ENCODE peak calls at places on chromosome 1, in ten cellular contexts. One of them, this sample, is unnamed.

GRCh38 chr1:175209493-175209921 is 16.9 kb upstream of the KIAA0040 start:
- DNase-seq in T-cell: no peak
- DNase-seq in body of pancreas: no peak
- DNase-seq in nucleus accumbens: no peak
- DNase-seq in progenitor cell of endocrine pancreas: no peak
- DNase-seq in OCI-M1: peak; percentile 76
- DNase-seq in fibroblast of pulmonary artery: no peak
- DNase-seq in AG09319: no peak
- DNase-seq in AG04449: no peak
- DNase-seq in left lung: no peak
- DNase-seq in this sample: no peak

GRCh38 chr1:179017383-179018326 is 8.0 kb upstream of the FAM20B start:
- DNase-seq in T-cell: no peak
- DNase-seq in body of pancreas: no peak
- DNase-seq in nucleus accumbens: no peak
- DNase-seq in progenitor cell of endocrine pancreas: no peak
- DNase-seq in OCI-M1: no peak
- DNase-seq in fibroblast of pulmonary artery: no peak
- DNase-seq in AG09319: no peak
- DNase-seq in AG04449: no peak
- DNase-seq in left lung: no peak
- DNase-seq in this sample: no peak

GRCh38 chr1:163056832-163057231 is 12.3 kb upstream of the RGS4 start:
- DNase-seq in T-cell: no peak
- DNase-seq in body of pancreas: no peak
- DNase-seq in nucleus accumbens: no peak
- DNase-seq in progenitor cell of endocrine pancreas: no peak
- DNase-seq in OCI-M1: no peak
- DNase-seq in fibroblast of pulmonary artery: peak; percentile 69
- DNase-seq in AG09319: no peak
- DNase-seq in AG04449: no peak
- DNase-seq in left lung: no peak
- DNase-seq in this sample: no peak

GRCh38 chr1:203427451-203427850 is 48.2 kb upstream of the PRELP start:
- DNase-seq in T-cell: no peak
- DNase-seq in body of pancreas: no peak
- DNase-seq in nucleus accumbens: no peak
- DNase-seq in progenitor cell of endocrine pancreas: no peak
- DNase-seq in OCI-M1: no peak
- DNase-seq in fibroblast of pulmonary artery: no peak
- DNase-seq in AG09319: no peak
- DNase-seq in AG04449: no peak
- DNase-seq in left lung: no peak
- DNase-seq in this sample: no peak

GRCh38 chr1:226609836-226610455 is 61.4 kb downstream of the STUM start:
- DNase-seq in T-cell: no peak
- DNase-seq in body of pancreas: no peak
- DNase-seq in nucleus accumbens: no peak
- DNase-seq in progenitor cell of endocrine pancreas: no peak
- DNase-seq in OCI-M1: no peak
- DNase-seq in fibroblast of pulmonary artery: peak; percentile 34
- DNase-seq in AG09319: peak; percentile 27
- DNase-seq in AG04449: no peak
- DNase-seq in left lung: no peak
- DNase-seq in this sample: no peak

GRCh38 chr1:201268604-201269151 is 14.6 kb upstream of the PKP1 start:
- DNase-seq in T-cell: no peak
- DNase-seq in body of pancreas: no peak
- DNase-seq in nucleus accumbens: no peak
- DNase-seq in progenitor cell of endocrine pancreas: no peak
- DNase-seq in OCI-M1: no peak
- DNase-seq in fibroblast of pulmonary artery: peak; percentile 91
- DNase-seq in AG09319: no peak
- DNase-seq in AG04449: peak; percentile 38
- DNase-seq in left lung: no peak
- DNase-seq in this sample: peak; percentile 48

GRCh38 chr1:44068442-44068861 is 37.2 kb upstream of the SLC6A9 start:
- DNase-seq in T-cell: no peak
- DNase-seq in body of pancreas: no peak
- DNase-seq in nucleus accumbens: no peak
- DNase-seq in progenitor cell of endocrine pancreas: no peak
- DNase-seq in OCI-M1: peak; percentile 73
- DNase-seq in fibroblast of pulmonary artery: no peak
- DNase-seq in AG09319: no peak
- DNase-seq in AG04449: no peak
- DNase-seq in left lung: no peak
- DNase-seq in this sample: no peak

GRCh38 chr1:84103197-84103992 is 40.7 kb upstream of the PRKACB start:
- DNase-seq in T-cell: no peak
- DNase-seq in body of pancreas: peak; percentile 63
- DNase-seq in nucleus accumbens: no peak
- DNase-seq in progenitor cell of endocrine pancreas: no peak
- DNase-seq in OCI-M1: peak; percentile 93
- DNase-seq in fibroblast of pulmonary artery: peak; percentile 86
- DNase-seq in AG09319: peak; percentile 48
- DNase-seq in AG04449: peak; percentile 49
- DNase-seq in left lung: no peak
- DNase-seq in this sample: peak; percentile 21

GRCh38 chr1:7433896-7434295 is 337.2 kb upstream of the VAMP3 start:
- DNase-seq in T-cell: no peak
- DNase-seq in body of pancreas: no peak
- DNase-seq in nucleus accumbens: no peak
- DNase-seq in progenitor cell of endocrine pancreas: no peak
- DNase-seq in OCI-M1: no peak
- DNase-seq in fibroblast of pulmonary artery: no peak
- DNase-seq in AG09319: no peak
- DNase-seq in AG04449: no peak
- DNase-seq in left lung: no peak
- DNase-seq in this sample: no peak

GRCh38 chr1:234322979-234323378 is 50.3 kb upstream of the COA6 start:
- DNase-seq in T-cell: peak; percentile 48
- DNase-seq in body of pancreas: no peak
- DNase-seq in nucleus accumbens: no peak
- DNase-seq in progenitor cell of endocrine pancreas: no peak
- DNase-seq in OCI-M1: peak; percentile 91
- DNase-seq in fibroblast of pulmonary artery: peak; percentile 31
- DNase-seq in AG09319: no peak
- DNase-seq in AG04449: no peak
- DNase-seq in left lung: no peak
- DNase-seq in this sample: peak; percentile 54

GRCh38 chr1:6424619-6425593 is at the start of gene ESPN:
- DNase-seq in T-cell: no peak
- DNase-seq in body of pancreas: no peak
- DNase-seq in nucleus accumbens: no peak
- DNase-seq in progenitor cell of endocrine pancreas: no peak
- DNase-seq in OCI-M1: no peak
- DNase-seq in fibroblast of pulmonary artery: no peak
- DNase-seq in AG09319: no peak
- DNase-seq in AG04449: no peak
- DNase-seq in left lung: no peak
- DNase-seq in this sample: no peak

GRCh38 chr1:31790140-31790539 is 25.7 kb downstream of the SPOCD1 start:
- DNase-seq in T-cell: no peak
- DNase-seq in body of pancreas: no peak
- DNase-seq in nucleus accumbens: no peak
- DNase-seq in progenitor cell of endocrine pancreas: no peak
- DNase-seq in OCI-M1: no peak
- DNase-seq in fibroblast of pulmonary artery: no peak
- DNase-seq in AG09319: no peak
- DNase-seq in AG04449: no peak
- DNase-seq in left lung: peak; percentile 24
- DNase-seq in this sample: no peak

GRCh38 chr1:236009193-236009592 is 55.7 kb downstream of the NID1 start:
- DNase-seq in T-cell: no peak
- DNase-seq in body of pancreas: no peak
- DNase-seq in nucleus accumbens: no peak
- DNase-seq in progenitor cell of endocrine pancreas: no peak
- DNase-seq in OCI-M1: no peak
- DNase-seq in fibroblast of pulmonary artery: no peak
- DNase-seq in AG09319: no peak
- DNase-seq in AG04449: no peak
- DNase-seq in left lung: no peak
- DNase-seq in this sample: no peak